ENCODE peak calls at places on chromosomes 7 and 10, in five cellular contexts. S is ovary, T is body of pancreas, Y is Caco-2, C is fibroblast of lung. D is an unnamed sample. For H3K4me1, the result is how much of the 10 kb centered on the place peaks cover.

GRCh38 chr10:35824704-35825103 is 182.6 kb upstream of the FZD8 start:
- DNase-seq in Y (no peak), S (no peak), C (no peak), T (no peak), D (no peak)

GRCh38 chr10:22651276-22651980 is 63.0 kb downstream of the PIP4K2A start:
- DNase-seq in C (no peak), T (no peak), S (no peak), Y (no peak), D (no peak)

GRCh38 chr7:31890198-31890597 is 180.0 kb downstream of the PDE1C start:
- DNase-seq in Y (no peak), C (peak), T (no peak), S (no peak), D (no peak)

GRCh38 chr10:71621263-71621751 is 98.3 kb downstream of the C10orf105 start:
- DNase-seq in C (peak), S (peak), T (no peak), Y (no peak), D (no peak)

GRCh38 chr7:107029061-107029763 is 15.3 kb upstream of the PRKAR2B start:
- DNase-seq in T (no peak), Y (no peak), C (no peak), S (no peak), D (no peak)

GRCh38 chr10:18367840-18368239 is 227.6 kb downstream of the CACNB2 start:
- DNase-seq in T (no peak), Y (no peak), C (no peak), S (no peak), D (no peak)

GRCh38 chr7:158612546-158612945 is 24.9 kb upstream of the PTPRN2 start:
- DNase-seq in Y (no peak), C (no peak), T (no peak), S (no peak), D (no peak)

GRCh38 chr7:102073931-102074880 is 212.5 kb upstream of the SH2B2 start:
- DNase-seq in C (no peak), S (no peak), T (no peak), Y (no peak), D (no peak)

GRCh38 chr7:121515651-121516401 is 119.7 kb upstream of the FAM3C start:
- DNase-seq in S (no peak), Y (no peak), T (no peak), C (no peak), D (no peak)

GRCh38 chr10:129328531-129328930 is 138.5 kb upstream of the MGMT start:
- DNase-seq in S (no peak), Y (no peak), T (no peak), C (peak), D (no peak)

GRCh38 chr7:83976302-83976701 is 218.3 kb downstream of the SEMA3A start:
- DNase-seq in Y (peak), T (no peak), C (peak), S (no peak), D (no peak)

GRCh38 chr7:80699030-80699638 is 60.7 kb downstream of the CD36 start:
- DNase-seq in T (no peak), S (no peak), Y (peak), C (peak), D (no peak)

GRCh38 chr10:31617133-31617532 is 298.1 kb downstream of the ZEB1 start:
- DNase-seq in T (no peak), Y (no peak), S (no peak), C (no peak), D (no peak)

GRCh38 chr10:115278294-115278693 is 185.1 kb downstream of the ATRNL1 start:
- DNase-seq in T (no peak), C (no peak), Y (no peak), S (no peak), D (no peak)

GRCh38 chr10:43236176-43236850 is 30.6 kb downstream of the RASGEF1A start:
- DNase-seq in Y (no peak), S (no peak), T (peak), C (no peak), D (no peak)

GRCh38 chr10:60952846-60953220 is 8.8 kb upstream of the RHOBTB1 start:
- DNase-seq in Y (no peak), S (no peak), C (no peak), T (no peak), D (no peak)

GRCh38 chr7:48041665-48041995 is 6.3 kb downstream of the C7orf57 start:
- DNase-seq in S (no peak), T (no peak), C (peak), Y (no peak), D (no peak)

GRCh38 chr10:110458583-110458920 is 39.2 kb upstream of the DUSP5 start:
- DNase-seq in Y (no peak), T (no peak), C (no peak), S (no peak), D (no peak)

GRCh38 chr7:4416436-4417092 is 265.5 kb upstream of the FOXK1 start:
- DNase-seq in T (peak), S (no peak), Y (peak), C (peak), D (no peak)

GRCh38 chr7:64997927-64998391 is 7.1 kb upstream of the ZNF117 start:
- DNase-seq in C (peak), Y (peak), T (peak), S (no peak), D (no peak)

GRCh38 chr7:22630069-22630468 is 96.9 kb upstream of the IL6 start:
- DNase-seq in S (no peak), C (no peak), Y (no peak), T (no peak), D (no peak)

GRCh38 chr7:34928052-34928451 is 109.2 kb downstream of the DPY19L1 start:
- DNase-seq in T (peak), S (no peak), Y (peak), C (peak), D (no peak)

GRCh38 chr7:45683556-45684148 is 109.5 kb downstream of the ADCY1 start:
- DNase-seq in S (no peak), Y (no peak), T (no peak), C (no peak), D (peak)

GRCh38 chr7:84912537-84912936 is 274.3 kb downstream of the SEMA3D start:
- DNase-seq in Y (no peak), C (no peak), T (no peak), S (no peak), D (no peak)

GRCh38 chr10:113557389-113558321 is 4.8 kb downstream of the HABP2 start:
- DNase-seq in S (peak), T (no peak), Y (no peak), C (peak), D (peak)

GRCh38 chr10:104103956-104104355 is 18.0 kb upstream of the SFR1 start:
- DNase-seq in Y (no peak), C (no peak), T (no peak), S (no peak), D (no peak)

GRCh38 chr10:3487228-3487627 is 297.8 kb downstream of the KLF6 start:
- DNase-seq in T (no peak), C (no peak), Y (no peak), S (no peak), D (no peak)

GRCh38 chr10:3482200-3482993 is 302.6 kb downstream of the KLF6 start:
- DNase-seq in Y (peak), T (peak), S (peak), C (peak), D (peak)

GRCh38 chr10:3486346-3487065 is 298.5 kb downstream of the KLF6 start:
- DNase-seq in T (peak), Y (peak), C (no peak), S (no peak), D (no peak)

GRCh38 chr10:3484306-3485187 is 300.5 kb downstream of the KLF6 start:
- DNase-seq in Y (no peak), S (no peak), C (peak), T (no peak), D (no peak)

GRCh38 chr10:3485287-3485686 is 299.7 kb downstream of the KLF6 start:
- DNase-seq in Y (no peak), T (no peak), C (no peak), S (no peak), D (no peak)
- H3K4me1 ChIP-seq in Y (under half), T (under half), C (under half), S (under half), D (under half)

DNA sequence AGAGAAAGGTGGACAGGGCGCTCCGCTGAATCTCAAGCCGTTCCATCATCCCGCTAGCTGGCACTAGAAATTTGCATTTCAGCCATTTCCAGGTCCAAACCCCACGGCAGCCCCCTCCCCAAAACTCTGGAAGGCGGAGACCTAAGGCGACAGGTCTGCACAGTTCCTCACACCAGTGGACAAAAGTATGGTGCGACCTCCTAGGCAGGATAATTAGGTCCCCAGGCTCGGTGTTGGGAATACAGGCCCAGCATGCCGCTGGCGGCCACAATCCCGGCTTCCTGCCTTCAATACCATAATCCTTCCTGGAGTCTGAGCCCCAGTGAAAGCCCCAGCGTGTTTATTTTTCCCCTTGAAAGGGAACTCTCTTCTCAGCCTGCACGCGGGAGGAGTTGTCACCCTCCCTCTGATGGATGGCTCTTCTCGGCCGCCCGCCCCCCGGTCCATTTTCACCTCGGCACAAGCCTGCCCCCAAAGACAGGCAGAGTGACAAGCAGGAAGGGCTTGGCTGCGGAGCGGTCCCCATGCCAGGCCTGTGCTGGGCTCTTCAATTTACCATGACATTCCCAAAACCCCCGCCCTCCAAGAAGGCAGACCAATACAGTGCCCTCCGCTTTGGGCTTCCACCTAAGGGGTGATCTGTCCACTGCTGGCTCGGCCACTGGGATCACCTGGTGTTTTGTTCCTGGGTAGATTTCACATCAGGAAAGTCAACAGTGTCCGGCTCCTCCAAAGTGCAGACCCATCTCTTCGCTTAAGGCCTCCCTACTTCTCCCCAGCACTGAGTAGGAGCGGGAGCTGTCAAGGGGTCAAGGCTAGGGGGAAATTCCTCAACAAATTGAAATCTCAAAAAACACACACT is 2.2 kb downstream of the FGFR2 start:
- DNase-seq in S (no peak), C (no peak), Y (no peak), T (no peak), D (no peak)
- H3K4me3 ChIP-seq in S (peak), C (no peak), Y (peak), T (peak), D (no peak)

GRCh38 chr7:92253251-92253650 is 7.5 kb downstream of the ANKIB1 start:
- DNase-seq in T (no peak), C (no peak), Y (no peak), S (no peak), D (no peak)

GRCh38 chr7:92259610-92260247 is 14.0 kb downstream of the ANKIB1 start:
- DNase-seq in T (no peak), Y (no peak), C (no peak), S (no peak), D (no peak)

GRCh38 chr7:92255308-92255707 is 9.5 kb downstream of the ANKIB1 start:
- DNase-seq in C (peak), T (no peak), Y (no peak), S (no peak), D (no peak)

GRCh38 chr7:92260248-92260781 is 14.5 kb downstream of the ANKIB1 start:
- DNase-seq in S (no peak), Y (no peak), C (peak), T (no peak), D (no peak)

GRCh38 chr7:92259062-92259461 is 13.3 kb downstream of the ANKIB1 start:
- DNase-seq in S (no peak), C (no peak), T (no peak), Y (no peak), D (no peak)
- H3K4me1 ChIP-seq in S (under half), C (under half), T (under half), Y (under half), D (under half)

GRCh38 chr10:5546891-5547683 is 22.3 kb downstream of the CALML3 start:
- DNase-seq in C (no peak), T (peak), Y (no peak), S (no peak), D (peak)
- H3K4me3 ChIP-seq in C (no peak), T (no peak), Y (no peak), S (no peak), D (no peak)

DNA sequence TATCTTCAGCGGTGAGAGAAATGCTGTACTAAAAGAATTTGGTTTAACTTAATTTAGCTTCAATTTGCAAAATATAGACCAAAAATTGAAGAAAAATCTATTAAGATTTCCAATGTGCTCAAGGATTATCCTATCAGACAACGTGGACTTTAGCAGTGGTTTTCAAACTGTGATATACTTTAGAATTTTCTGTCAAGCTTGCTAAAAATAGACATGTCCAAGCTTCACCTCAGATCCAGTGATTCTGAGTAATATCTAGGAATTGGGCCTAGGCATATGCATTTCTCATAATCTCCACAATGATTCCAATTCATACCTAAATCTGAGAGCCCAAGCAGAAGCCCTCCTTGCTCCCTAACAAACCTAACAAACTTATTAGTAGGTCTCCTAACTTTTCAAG is 3.4 kb downstream of the WASL start:
- DNase-seq in Y (no peak), T (no peak), C (no peak), S (no peak), D (no peak)
- H3K4me1 ChIP-seq in Y (under half), T (half or more), C (under half), S (under half), D (under half)

DNA sequence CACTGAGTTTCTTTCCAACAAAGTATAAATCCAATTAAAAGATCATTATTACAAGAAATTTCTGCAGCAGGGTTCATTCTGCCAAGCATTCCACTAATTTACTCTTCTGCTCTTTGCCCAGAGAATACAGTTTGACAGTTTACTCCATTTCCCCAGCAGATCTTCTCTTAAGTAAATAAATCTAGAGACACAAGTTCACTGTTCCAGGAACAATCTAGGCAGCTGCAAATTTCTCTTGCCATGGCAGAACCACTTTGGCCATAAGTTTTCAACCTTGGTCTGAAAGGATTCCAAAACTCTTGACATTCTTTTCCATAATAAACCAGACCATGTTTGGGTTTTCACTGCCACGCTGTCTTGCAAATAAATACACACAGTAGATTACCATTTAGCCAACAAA is 11.5 kb downstream of the RGS10 start:
- DNase-seq in Y (no peak), C (peak), T (no peak), S (no peak), D (peak)
- H3K4me3 ChIP-seq in Y (no peak), C (no peak), T (no peak), S (no peak), D (no peak)

GRCh38 chr10:132589015-132589414 is 51.4 kb downstream of the INPP5A start:
- DNase-seq in S (no peak), Y (no peak), C (no peak), T (no peak), D (peak)
- H3K4me1 ChIP-seq in S (under half), Y (under half), C (under half), T (under half), D (under half)